ENCODE peak calls at places on chromosomes 11 and 22, in five cellular contexts. One of them, this sample, is unnamed.

GRCh38 chr11:108501396-108501795 is 3.2 kb upstream of the POGLUT3 start:
- DNase-seq in CD4-positive, alpha-beta T cell: no peak
- DNase-seq in MCF 10A: no peak
- DNase-seq in natural killer cell: no peak
- DNase-seq in Calu3: no peak
- DNase-seq in this sample: no peak

GRCh38 chr11:68461284-68461861 is 821 bp downstream of the PPP6R3 start:
- DNase-seq in CD4-positive, alpha-beta T cell: no peak
- DNase-seq in MCF 10A: peak; percentile 19
- DNase-seq in natural killer cell: no peak
- DNase-seq in Calu3: peak; percentile 28
- DNase-seq in this sample: no peak

GRCh38 chr22:45469573-45470383 is 32.9 kb upstream of the FBLN1 start:
- DNase-seq in CD4-positive, alpha-beta T cell: no peak
- DNase-seq in MCF 10A: peak; percentile 91
- DNase-seq in natural killer cell: no peak
- DNase-seq in Calu3: no peak
- DNase-seq in this sample: no peak

GRCh38 chr11:7844521-7844920 is 47.8 kb upstream of the OR5P2 start:
- DNase-seq in CD4-positive, alpha-beta T cell: no peak
- DNase-seq in MCF 10A: no peak
- DNase-seq in natural killer cell: no peak
- DNase-seq in Calu3: no peak
- DNase-seq in this sample: no peak

GRCh38 chr11:71223671-71224660 is 28.4 kb downstream of the SHANK2 start:
- DNase-seq in CD4-positive, alpha-beta T cell: no peak
- DNase-seq in MCF 10A: no peak
- DNase-seq in natural killer cell: no peak
- DNase-seq in Calu3: no peak
- DNase-seq in this sample: no peak

GRCh38 chr11:57332694-57333440 is 2.8 kb downstream of the SSRP1 start:
- DNase-seq in CD4-positive, alpha-beta T cell: no peak
- DNase-seq in MCF 10A: no peak
- DNase-seq in natural killer cell: no peak
- DNase-seq in Calu3: no peak
- DNase-seq in this sample: no peak

GRCh38 chr11:121654506-121655480 is 202.0 kb upstream of the SORL1-AS1 start:
- DNase-seq in CD4-positive, alpha-beta T cell: no peak
- DNase-seq in MCF 10A: no peak
- DNase-seq in natural killer cell: no peak
- DNase-seq in Calu3: no peak
- DNase-seq in this sample: no peak

GRCh38 chr22:29523761-29524160 is 29.8 kb downstream of the THOC5 start:
- DNase-seq in CD4-positive, alpha-beta T cell: no peak
- DNase-seq in MCF 10A: no peak
- DNase-seq in natural killer cell: no peak
- DNase-seq in Calu3: no peak
- DNase-seq in this sample: no peak

GRCh38 chr11:79400717-79401330 is 40.0 kb downstream of the TENM4 start:
- DNase-seq in CD4-positive, alpha-beta T cell: no peak
- DNase-seq in MCF 10A: peak; percentile 70
- DNase-seq in natural killer cell: no peak
- DNase-seq in Calu3: peak; percentile 43
- DNase-seq in this sample: no peak

GRCh38 chr11:24406980-24407379 is 89.9 kb upstream of the LUZP2 start:
- DNase-seq in CD4-positive, alpha-beta T cell: no peak
- DNase-seq in MCF 10A: no peak
- DNase-seq in natural killer cell: no peak
- DNase-seq in Calu3: no peak
- DNase-seq in this sample: no peak

DNA sequence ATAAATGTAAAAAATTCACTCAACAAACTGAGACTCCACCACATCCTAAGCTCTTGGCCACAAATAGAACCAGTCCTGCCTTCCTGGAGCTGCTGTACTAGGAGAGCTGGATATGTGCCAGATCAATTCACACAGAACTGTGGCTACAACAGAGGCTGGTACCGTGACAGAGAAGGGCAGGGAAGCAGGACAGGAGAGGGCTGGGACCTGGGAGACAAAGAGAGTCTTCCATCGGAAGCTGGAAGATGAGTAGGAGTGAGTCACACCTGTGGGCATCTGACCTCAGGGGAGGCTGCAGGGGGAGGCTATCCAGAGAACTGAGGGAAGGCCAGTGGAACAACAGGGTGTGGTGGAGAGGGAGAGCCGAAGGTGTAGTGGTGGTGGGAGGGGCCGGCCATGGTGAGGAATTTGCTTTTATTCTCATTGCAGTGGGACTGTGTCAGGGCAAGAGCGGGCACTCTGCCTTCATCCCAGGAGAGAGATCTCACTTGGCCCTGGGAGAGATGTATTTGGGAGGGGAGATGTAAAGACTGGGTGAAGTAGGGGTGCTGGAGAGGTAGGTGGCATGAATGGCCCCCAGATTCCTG is 1.9 kb upstream of the LTBP3 start:
- DNase-seq in CD4-positive, alpha-beta T cell: no peak
- DNase-seq in MCF 10A: peak; percentile 85
- DNase-seq in natural killer cell: no peak
- DNase-seq in Calu3: peak; percentile 63
- DNase-seq in this sample: no peak
- TF ChIP-seq CTCF in CD4-positive, alpha-beta T cell: no peak
- TF ChIP-seq CTCF in MCF 10A: no peak
- TF ChIP-seq CTCF in natural killer cell: no peak
- TF ChIP-seq CTCF in Calu3: no peak
- TF ChIP-seq CTCF in this sample: no peak

DNA sequence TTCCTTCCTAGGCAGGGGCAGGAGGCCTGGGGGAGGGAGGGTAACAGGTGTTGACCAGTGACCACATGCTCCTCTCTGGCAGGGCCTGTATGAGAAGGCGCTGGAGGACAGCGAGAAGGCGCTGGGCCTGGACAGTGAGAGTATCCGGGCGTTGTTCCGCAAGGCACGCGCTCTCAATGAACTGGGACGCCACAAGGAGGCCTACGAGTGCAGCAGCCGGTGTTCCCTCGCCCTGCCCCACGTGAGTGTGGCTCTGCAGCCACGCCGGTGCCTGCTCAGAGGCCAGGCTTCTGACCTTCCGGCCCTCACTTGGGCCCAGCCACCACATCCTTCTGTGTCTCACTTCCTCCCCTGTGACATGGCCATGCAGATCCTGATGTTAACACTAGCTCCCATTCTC is 25.8 kb downstream of the ZC3H7B start:
- DNase-seq in CD4-positive, alpha-beta T cell: no peak
- DNase-seq in MCF 10A: no peak
- DNase-seq in natural killer cell: no peak
- DNase-seq in Calu3: no peak
- DNase-seq in this sample: no peak
- TF ChIP-seq CTCF in CD4-positive, alpha-beta T cell: no peak
- TF ChIP-seq CTCF in MCF 10A: no peak
- TF ChIP-seq CTCF in natural killer cell: no peak
- TF ChIP-seq CTCF in Calu3: no peak
- TF ChIP-seq CTCF in this sample: no peak

GRCh38 chr11:63635762-63636465 is 21.7 kb upstream of the PLAAT3 start:
- DNase-seq in CD4-positive, alpha-beta T cell: peak; percentile 67
- DNase-seq in MCF 10A: peak; percentile 66
- DNase-seq in natural killer cell: peak; percentile 59
- DNase-seq in Calu3: peak; percentile 80
- DNase-seq in this sample: peak; percentile 23

GRCh38 chr11:63639195-63639832 is 25.1 kb upstream of the PLAAT3 start:
- DNase-seq in CD4-positive, alpha-beta T cell: no peak
- DNase-seq in MCF 10A: no peak
- DNase-seq in natural killer cell: no peak
- DNase-seq in Calu3: no peak
- DNase-seq in this sample: no peak

GRCh38 chr11:63643205-63643604 is 28.0 kb downstream of the ATL3 start:
- DNase-seq in CD4-positive, alpha-beta T cell: no peak
- DNase-seq in MCF 10A: no peak
- DNase-seq in natural killer cell: no peak
- DNase-seq in Calu3: no peak
- DNase-seq in this sample: no peak

GRCh38 chr11:63641727-63642126 is 27.5 kb upstream of the PLAAT3 start:
- DNase-seq in CD4-positive, alpha-beta T cell: no peak
- DNase-seq in MCF 10A: no peak
- DNase-seq in natural killer cell: no peak
- DNase-seq in Calu3: no peak
- DNase-seq in this sample: no peak
- TF ChIP-seq CTCF in CD4-positive, alpha-beta T cell: no peak
- TF ChIP-seq CTCF in MCF 10A: peak; percentile 12
- TF ChIP-seq CTCF in natural killer cell: no peak
- TF ChIP-seq CTCF in Calu3: no peak
- TF ChIP-seq CTCF in this sample: no peak

DNA sequence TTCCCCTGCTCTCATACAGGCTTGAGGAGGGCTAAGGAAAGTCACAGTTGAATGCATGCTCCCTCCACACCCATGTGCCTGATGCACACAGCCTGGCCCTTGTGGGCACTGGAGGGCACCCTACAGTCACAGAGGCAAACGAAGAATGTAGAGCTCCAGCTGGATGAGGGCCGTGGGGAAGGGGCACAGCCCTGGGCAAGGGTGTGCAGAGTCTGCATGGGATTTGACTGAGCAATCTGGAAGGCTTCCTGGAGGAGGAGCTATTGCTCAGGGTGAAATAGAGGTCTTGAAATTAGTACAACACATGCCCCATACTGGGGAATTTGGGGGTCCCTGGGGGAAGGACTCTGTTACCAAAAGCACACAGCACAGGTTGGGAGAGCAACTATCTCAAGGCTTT is 64.0 kb downstream of the KCNQ1 start:
- DNase-seq in CD4-positive, alpha-beta T cell: no peak
- DNase-seq in MCF 10A: no peak
- DNase-seq in natural killer cell: no peak
- DNase-seq in Calu3: no peak
- DNase-seq in this sample: no peak
- TF ChIP-seq CTCF in CD4-positive, alpha-beta T cell: no peak
- TF ChIP-seq CTCF in MCF 10A: no peak
- TF ChIP-seq CTCF in natural killer cell: no peak
- TF ChIP-seq CTCF in Calu3: no peak
- TF ChIP-seq CTCF in this sample: no peak

GRCh38 chr11:126628790-126629621 is 273.5 kb downstream of the ST3GAL4 start:
- DNase-seq in CD4-positive, alpha-beta T cell: no peak
- DNase-seq in MCF 10A: no peak
- DNase-seq in natural killer cell: no peak
- DNase-seq in Calu3: no peak
- DNase-seq in this sample: no peak
- TF ChIP-seq CTCF in CD4-positive, alpha-beta T cell: no peak
- TF ChIP-seq CTCF in MCF 10A: no peak
- TF ChIP-seq CTCF in natural killer cell: no peak
- TF ChIP-seq CTCF in Calu3: no peak
- TF ChIP-seq CTCF in this sample: no peak

GRCh38 chr22:25081409-25081824 is 118.2 kb upstream of the CRYBB3 start:
- DNase-seq in CD4-positive, alpha-beta T cell: peak; percentile 39
- DNase-seq in MCF 10A: peak; percentile 51
- DNase-seq in natural killer cell: peak; percentile 40
- DNase-seq in Calu3: peak; percentile 75
- DNase-seq in this sample: no peak
- TF ChIP-seq CTCF in CD4-positive, alpha-beta T cell: peak; percentile 68
- TF ChIP-seq CTCF in MCF 10A: peak; percentile 43
- TF ChIP-seq CTCF in natural killer cell: peak; percentile 63
- TF ChIP-seq CTCF in Calu3: peak; percentile 54
- TF ChIP-seq CTCF in this sample: no peak

DNA sequence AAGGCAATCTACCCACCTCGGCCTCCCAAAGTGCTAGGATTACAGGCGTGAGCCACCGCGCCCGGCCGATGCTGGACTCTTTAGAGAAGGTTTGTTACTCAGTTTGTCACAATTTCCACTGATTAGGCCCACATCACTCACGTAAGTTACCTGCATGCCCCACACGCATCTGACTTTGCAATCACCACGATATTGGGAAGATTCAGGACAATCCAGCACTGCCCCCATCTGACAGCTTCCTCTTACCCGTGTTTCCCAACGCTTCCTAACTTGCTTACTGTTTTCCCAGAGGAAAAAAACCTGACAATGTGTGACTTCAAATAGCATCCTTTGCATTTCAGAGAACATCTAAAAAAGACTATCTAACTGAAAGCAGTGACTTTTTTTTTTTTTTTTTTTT is 21.8 kb upstream of the EIF3M start:
- DNase-seq in CD4-positive, alpha-beta T cell: no peak
- DNase-seq in MCF 10A: no peak
- DNase-seq in natural killer cell: no peak
- DNase-seq in Calu3: no peak
- DNase-seq in this sample: no peak
- TF ChIP-seq CTCF in CD4-positive, alpha-beta T cell: no peak
- TF ChIP-seq CTCF in MCF 10A: no peak
- TF ChIP-seq CTCF in natural killer cell: no peak
- TF ChIP-seq CTCF in Calu3: no peak
- TF ChIP-seq CTCF in this sample: no peak

DNA sequence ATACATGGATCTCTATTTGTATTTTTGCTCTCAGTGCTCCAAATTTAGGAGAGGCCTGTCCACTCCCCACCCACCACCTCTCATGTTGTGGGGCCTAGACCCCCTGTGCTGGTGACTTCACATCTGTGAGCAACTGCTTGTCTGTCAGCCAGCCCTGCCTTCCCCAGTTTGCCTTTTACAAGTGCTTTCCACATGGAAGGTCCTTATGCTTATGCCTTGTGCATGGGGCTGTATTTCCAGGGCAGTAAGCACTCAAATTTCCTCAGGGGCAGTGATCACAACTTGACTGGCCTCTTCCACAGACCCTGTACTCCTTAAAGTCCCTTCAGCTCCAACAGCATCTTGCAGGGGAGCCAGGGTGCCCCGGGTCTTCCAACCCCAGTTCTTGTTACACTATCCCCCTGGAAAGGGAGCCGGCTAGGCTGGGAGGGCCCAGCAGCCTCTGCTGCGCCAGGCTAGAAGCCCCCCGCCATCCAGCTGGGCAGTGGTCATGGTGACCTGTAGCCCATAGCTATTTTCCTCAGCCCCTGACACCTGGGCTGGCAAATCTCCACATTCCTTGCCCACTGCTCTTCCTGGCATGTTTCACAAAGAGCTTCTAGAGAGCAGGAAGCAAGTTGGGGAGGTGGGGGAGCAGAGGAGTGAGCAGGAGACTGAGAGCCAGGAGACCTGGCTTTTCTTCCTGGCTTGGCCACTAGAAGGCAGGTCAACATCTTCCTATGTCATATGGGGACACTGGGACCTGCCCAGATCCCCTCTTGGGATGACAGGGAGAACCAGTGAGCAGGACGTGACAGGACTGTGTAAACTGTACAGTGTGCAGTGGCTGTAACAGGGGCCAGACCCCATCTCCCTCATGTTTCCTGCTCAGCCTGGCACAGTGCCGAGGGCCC is 29.7 kb downstream of the GDPD5 start:
- DNase-seq in CD4-positive, alpha-beta T cell: no peak
- DNase-seq in MCF 10A: no peak
- DNase-seq in natural killer cell: no peak
- DNase-seq in Calu3: no peak
- DNase-seq in this sample: no peak
- TF ChIP-seq CTCF in CD4-positive, alpha-beta T cell: no peak
- TF ChIP-seq CTCF in MCF 10A: no peak
- TF ChIP-seq CTCF in natural killer cell: no peak
- TF ChIP-seq CTCF in Calu3: no peak
- TF ChIP-seq CTCF in this sample: no peak

This sample was measured in activated B cell treated with CpG ODN at 0.5 μM for 24 hours.